ENCODE peak calls at places on chromosomes 11 and 22, in four cellular contexts. S is T-helper 22 cell, V is astrocyte of the spinal cord, X is NCI-H146. R is an unnamed sample.

GRCh38 chr11:62805991-62806441 is 776 bp upstream of the NXF1 start:
- DNase-seq in X (peak), V (peak), S (no peak), R (no peak)

GRCh38 chr11:45857834-45858492 is 10.7 kb downstream of the CRY2 start:
- DNase-seq in X (no peak), V (peak), S (no peak), R (peak)

GRCh38 chr22:39355080-39355479 is 5.3 kb downstream of the SYNGR1 start:
- DNase-seq in X (no peak), S (no peak), V (no peak), R (no peak)

GRCh38 chr11:57474017-57474750 is 13.9 kb downstream of the RTN4RL2 start:
- DNase-seq in V (no peak), X (no peak), S (no peak), R (no peak)

GRCh38 chr11:44457862-44458261 is 107.6 kb upstream of the CD82 start:
- DNase-seq in S (no peak), V (no peak), X (no peak), R (no peak)

GRCh38 chr11:72511393-72512047 is 77.2 kb upstream of the CLPB start:
- DNase-seq in X (no peak), V (no peak), S (no peak), R (no peak)

GRCh38 chr22:30868663-30869385 is 99.8 kb downstream of the MORC2 start:
- DNase-seq in V (peak), X (peak), S (no peak), R (peak)

GRCh38 chr11:108994887-108995286 is 330.0 kb downstream of the DDX10 start:
- DNase-seq in X (no peak), V (no peak), S (no peak), R (no peak)

GRCh38 chr22:44664149-44664548 is 37.9 kb upstream of the PRR5 start:
- DNase-seq in V (peak), X (no peak), S (peak), R (no peak)

GRCh38 chr11:440065-441042 is 1.5 kb downstream of the ANO9 start:
- DNase-seq in V (no peak), S (no peak), X (no peak), R (no peak)

GRCh38 chr11:115083129-115083823 is 404.9 kb downstream of the NXPE2 start:
- DNase-seq in S (no peak), X (peak), V (no peak), R (peak)

GRCh38 chr22:41524283-41524682 is 20.0 kb downstream of the POLR3H start:
- DNase-seq in V (no peak), X (no peak), S (no peak), R (no peak)

GRCh38 chr11:4991066-4991465 is 3.6 kb upstream of the OR51L1 start:
- DNase-seq in V (peak), S (no peak), X (peak), R (no peak)

GRCh38 chr11:75450826-75451783 is 18.1 kb upstream of the KLHL35 start:
- DNase-seq in S (no peak), V (no peak), X (no peak), R (no peak)

GRCh38 chr22:33274214-33274828 is 216.1 kb upstream of the SYN3 start:
- DNase-seq in V (no peak), X (peak), S (no peak), R (no peak)

GRCh38 chr11:129373489-129373953 is 2.1 kb upstream of the BARX2 start:
- DNase-seq in S (no peak), X (no peak), V (no peak), R (no peak)

GRCh38 chr22:23217171-23218052 is 37.1 kb downstream of the BCR start:
- DNase-seq in S (no peak), X (no peak), V (no peak), R (no peak)

R was measured in NCI-H1417.